ENCODE peak calls at places on chromosome 14, in seven cellular contexts. A is GM12865, I is transverse colon, Q is heart right ventricle, J is body of pancreas, F is activated B cell treated with CpG ODN at 0.5 μM for 24 hours, G is fibroblast of pulmonary artery. T is an unnamed sample.

GRCh38 chr14:77031680-77032482 is 3.4 kb upstream of the IRF2BPL start:
- DNase-seq in A (no peak), I (peak; percentile 51), Q (no peak), J (peak; percentile 54), F (no peak), G (peak; percentile 80), T (no peak)

GRCh38 chr14:55028066-55028465 is 1.0 kb downstream of the SOCS4 start:
- DNase-seq in A (no peak), I (no peak), Q (no peak), J (no peak), F (no peak), G (peak; percentile 14), T (no peak)

GRCh38 chr14:55600784-55601561 is 21.0 kb downstream of the KTN1 start:
- DNase-seq in A (no peak), I (no peak), Q (no peak), J (no peak), F (no peak), G (peak; percentile 52), T (peak; percentile 46)

GRCh38 chr14:77681196-77682157 is 26.3 kb downstream of the ALKBH1 start:
- DNase-seq in A (no peak), I (peak; percentile 43), Q (no peak), J (peak; percentile 38), F (no peak), G (peak; percentile 7), T (peak; percentile 30)

GRCh38 chr14:106841701-106842100 is 1315.3 kb downstream of the TMEM121 start:
- DNase-seq in A (no peak), I (no peak), Q (no peak), J (no peak), F (no peak), G (no peak), T (peak; percentile 49)

GRCh38 chr14:78202976-78203375 is 32.8 kb downstream of the NRXN3 start:
- DNase-seq in A (no peak), I (no peak), Q (no peak), J (no peak), F (no peak), G (no peak), T (no peak)

GRCh38 chr14:70280931-70281330 is 78.6 kb downstream of the COX16 start:
- DNase-seq in A (no peak), I (no peak), Q (no peak), J (no peak), F (no peak), G (no peak), T (no peak)

GRCh38 chr14:101965796-101966718 is 1.7 kb downstream of the DYNC1H1 start:
- DNase-seq in A (no peak), I (no peak), Q (no peak), J (no peak), F (no peak), G (no peak), T (peak; percentile 29)

GRCh38 chr14:73142216-73142615 is 5.9 kb downstream of the PSEN1 start:
- DNase-seq in A (peak; percentile 62), I (no peak), Q (no peak), J (no peak), F (no peak), G (no peak), T (no peak)

GRCh38 chr14:44963775-44964380 is 1.9 kb downstream of the TOGARAM1 start:
- DNase-seq in A (peak; percentile 19), I (no peak), Q (no peak), J (no peak), F (no peak), G (peak; percentile 11), T (peak; percentile 38)

GRCh38 chr14:102920273-102920997 is 2.0 kb upstream of the AMN start:
- DNase-seq in A (no peak), I (no peak), Q (no peak), J (no peak), F (no peak), G (no peak), T (no peak)

GRCh38 chr14:94548999-94549985 is 11.9 kb upstream of the SERPINA4 start:
- DNase-seq in A (peak; percentile 69), I (peak; percentile 43), Q (peak; percentile 62), J (peak; percentile 48), F (peak; percentile 31), G (peak; percentile 70), T (peak; percentile 65)

GRCh38 chr14:56300495-56300894 is 182.3 kb downstream of the PELI2 start:
- DNase-seq in A (no peak), I (no peak), Q (no peak), J (no peak), F (no peak), G (peak; percentile 62), T (no peak)

GRCh38 chr14:75452900-75453816 is 25.3 kb downstream of the JDP2 start:
- DNase-seq in A (no peak), I (peak; percentile 50), Q (peak; percentile 71), J (peak; percentile 68), F (no peak), G (peak; percentile 88), T (peak; percentile 91)

GRCh38 chr14:102930753-102931579 is 8.5 kb downstream of the AMN start:
- DNase-seq in A (no peak), I (peak; percentile 61), Q (no peak), J (no peak), F (no peak), G (peak; percentile 10), T (peak; percentile 65)

GRCh38 chr14:103628684-103629502 is at the start of gene KLC1:
- DNase-seq in A (peak; percentile 77), I (peak; percentile 89), Q (peak; percentile 92), J (peak; percentile 77), F (peak; percentile 89), G (peak; percentile 60), T (peak; percentile 72)

GRCh38 chr14:95683793-95684192 is 2.4 kb upstream of the TCL1B start:
- DNase-seq in A (peak; percentile 65), I (peak; percentile 16), Q (no peak), J (peak; percentile 35), F (no peak), G (no peak), T (peak; percentile 20)

GRCh38 chr14:95248422-95248821 is 71.3 kb downstream of the CLMN start:
- DNase-seq in A (no peak), I (no peak), Q (no peak), J (no peak), F (no peak), G (no peak), T (no peak)

GRCh38 chr14:58239259-58240210 is 5.1 kb upstream of the PSMA3 start:
- DNase-seq in A (peak; percentile 78), I (peak; percentile 79), Q (peak; percentile 69), J (peak; percentile 87), F (peak; percentile 63), G (peak; percentile 74), T (peak; percentile 66)

GRCh38 chr14:44029933-44030332 is 477.1 kb downstream of the FSCB start:
- DNase-seq in A (no peak), I (no peak), Q (no peak), J (no peak), F (no peak), G (peak; percentile 67), T (peak; percentile 92)

GRCh38 chr14:62451221-62451620 is 594.0 kb downstream of the KCNH5 start:
- DNase-seq in A (no peak), I (no peak), Q (no peak), J (no peak), F (no peak), G (no peak), T (no peak)

GRCh38 chr14:60867503-60868172 is 113.2 kb downstream of the TRMT5 start:
- DNase-seq in A (no peak), I (no peak), Q (no peak), J (no peak), F (no peak), G (no peak), T (no peak)

GRCh38 chr14:90611936-90612335 is 204.3 kb downstream of the TTC7B start:
- DNase-seq in A (no peak), I (no peak), Q (no peak), J (no peak), F (no peak), G (peak; percentile 72), T (no peak)

GRCh38 chr14:35365130-35366047 is 39.2 kb downstream of the NFKBIA start:
- DNase-seq in A (peak; percentile 47), I (peak; percentile 68), Q (no peak), J (peak; percentile 78), F (no peak), G (peak; percentile 87), T (peak; percentile 82)

GRCh38 chr14:34714320-34715107 is at the start of gene CFL2:
- DNase-seq in A (peak; percentile 87), I (peak; percentile 82), Q (peak; percentile 88), J (peak; percentile 84), F (peak; percentile 80), G (peak; percentile 67), T (peak; percentile 54)

DNA sequence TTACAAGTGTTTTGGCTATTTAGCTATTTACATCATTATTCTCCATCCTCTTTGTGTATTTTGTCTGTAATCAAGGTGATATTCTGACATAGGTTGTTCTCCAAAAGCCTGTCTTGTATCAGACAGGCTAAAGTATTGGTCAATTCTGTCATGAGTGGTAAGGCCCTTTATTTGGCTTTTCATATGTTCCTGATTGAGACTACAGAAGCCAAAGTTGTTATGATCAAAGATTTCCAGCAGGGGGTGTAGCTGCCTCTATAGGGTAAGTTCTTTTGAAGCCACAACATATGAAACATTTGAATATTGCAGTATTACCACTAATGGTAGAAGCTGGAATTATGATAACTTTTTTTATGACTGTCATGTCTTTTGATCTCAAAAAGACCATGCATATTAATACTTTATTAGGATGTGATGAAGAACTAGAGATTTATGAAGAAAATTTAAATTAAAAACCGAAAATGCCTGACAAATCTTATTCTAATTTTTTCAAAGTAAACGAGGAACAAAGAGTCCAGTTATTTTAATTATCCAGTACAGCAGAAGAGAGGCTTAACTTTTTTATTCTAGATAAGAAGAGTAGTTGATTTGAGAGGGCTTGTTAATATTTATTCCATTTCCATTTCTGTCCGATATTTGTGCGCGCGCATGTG is 3.4 kb upstream of the ARHGAP5 start:
- DNase-seq in A (peak; percentile 86), I (peak; percentile 53), Q (no peak), J (peak; percentile 85), F (no peak), G (peak; percentile 91), T (peak; percentile 87)
- TF ChIP-seq CTCF in A (peak; percentile 62), I (peak; percentile 78), Q (peak; percentile 83), J (peak; percentile 85), F (no peak), G (peak; percentile 78), T (peak; percentile 50)

GRCh38 chr14:104820669-104821228 is 19.8 kb downstream of the ZBTB42 start:
- DNase-seq in A (no peak), I (peak; percentile 65), Q (no peak), J (peak; percentile 69), F (no peak), G (peak; percentile 73), T (peak; percentile 37)
- TF ChIP-seq CTCF in A (no peak), I (peak; percentile 69), Q (peak; percentile 63), J (peak; percentile 57), F (no peak), G (peak; percentile 68), T (peak; percentile 17)

DNA sequence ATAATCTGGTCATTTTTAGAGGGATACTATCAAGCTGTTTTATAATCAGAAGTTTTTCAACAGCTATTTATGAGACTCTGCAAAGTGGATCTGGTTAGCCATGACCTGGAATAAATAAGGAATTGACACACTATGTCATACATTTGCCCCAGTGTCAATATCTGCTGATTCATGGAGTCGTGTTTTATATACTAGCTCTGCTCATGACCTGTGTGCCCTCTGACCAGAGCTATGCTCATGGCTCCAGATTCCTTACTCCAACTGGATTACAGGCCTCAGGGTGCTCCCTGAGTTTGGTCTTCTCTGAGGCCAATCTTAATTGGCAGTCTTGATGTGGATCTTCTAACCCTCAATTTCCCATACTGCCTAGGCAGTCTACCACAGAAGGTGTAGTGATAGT is 141.1 kb downstream of the FOXA1 start:
- DNase-seq in A (no peak), I (no peak), Q (no peak), J (no peak), F (no peak), G (no peak), T (no peak)
- TF ChIP-seq CTCF in A (no peak), I (no peak), Q (no peak), J (no peak), F (no peak), G (no peak), T (no peak)

GRCh38 chr14:85617799-85618198 is 87.9 kb downstream of the FLRT2 start:
- DNase-seq in A (no peak), I (no peak), Q (no peak), J (no peak), F (no peak), G (no peak), T (no peak)
- TF ChIP-seq CTCF in A (no peak), I (no peak), Q (no peak), J (no peak), F (no peak), G (no peak), T (no peak)

T was measured in MCF 10A.